ENCODE peak calls at places on chromosome 21, in seven cellular contexts. N is heart left ventricle; U is AG09309; V is HuH-7; E is amniotic stem cell; F is T follicular helper cell; O is stimulated activated CD4-positive, alpha-beta T cell treated with anti-CD3 and anti-CD28 coated beads, Interleukin-2, amount 100 ng/mL, for 24 hours. A is an unnamed sample.
A peak's percentile ranks its signal among the peaks of the same experiment; 100 is the strongest.

GRCh38 chr21:35051287-35051818 is 2.3 kb upstream of the RUNX1 start:
- DNase-seq in U (peak; percentile 70), F (peak; percentile 75), V (peak; percentile 67), N (peak; percentile 82), E (no peak), O (peak; percentile 82), A (peak; percentile 74)

GRCh38 chr21:44845418-44846200 is 27.7 kb upstream of the SUMO3 start:
- DNase-seq in F (peak; percentile 20), U (no peak), E (no peak), N (peak; percentile 74), O (peak; percentile 81), V (peak; percentile 77), A (peak; percentile 23)

GRCh38 chr21:36818051-36818450 is 119.1 kb downstream of the SIM2 start:
- DNase-seq in O (no peak), N (no peak), E (no peak), F (no peak), U (no peak), V (no peak), A (no peak)

GRCh38 chr21:35136586-35137254 is 87.6 kb upstream of the RUNX1 start:
- DNase-seq in E (no peak), F (no peak), O (no peak), V (peak; percentile 26), N (no peak), U (no peak), A (no peak)

GRCh38 chr21:14241322-14241721 is 25.4 kb downstream of the RBM11 start:
- DNase-seq in F (no peak), N (no peak), E (no peak), V (no peak), U (no peak), O (no peak), A (no peak)

GRCh38 chr21:45554477-45555175 is 12.4 kb upstream of the SLC19A1 start:
- DNase-seq in V (peak; percentile 81), O (peak; percentile 92), F (peak; percentile 80), N (peak; percentile 76), E (peak; percentile 31), U (no peak), A (no peak)

GRCh38 chr21:39444406-39445145 is 1.0 kb downstream of the LCA5L start:
- DNase-seq in V (peak; percentile 9), E (peak; percentile 12), F (no peak), U (no peak), N (no peak), O (no peak), A (no peak)

GRCh38 chr21:34825101-34825500 is 156.3 kb downstream of the CLIC6 start:
- DNase-seq in O (no peak), U (no peak), F (no peak), V (no peak), E (no peak), N (no peak), A (no peak)

GRCh38 chr21:35171385-35171784 is 122.3 kb upstream of the RUNX1 start:
- DNase-seq in N (no peak), F (no peak), U (no peak), E (no peak), O (no peak), V (no peak), A (no peak)

GRCh38 chr21:42846221-42846620 is 33.1 kb downstream of the WDR4 start:
- DNase-seq in O (no peak), V (no peak), U (no peak), E (no peak), N (no peak), F (no peak), A (no peak)

GRCh38 chr21:43937898-43938309 is 72.9 kb downstream of the AGPAT3 start:
- DNase-seq in U (no peak), N (no peak), E (no peak), O (no peak), F (no peak), V (no peak), A (no peak)

GRCh38 chr21:35024071-35024420 is 25.1 kb downstream of the RUNX1 start:
- DNase-seq in V (no peak), U (no peak), N (no peak), F (no peak), O (no peak), E (no peak), A (no peak)

GRCh38 chr21:19853061-19853460 is 1145.1 kb upstream of the NCAM2 start:
- DNase-seq in O (no peak), F (no peak), E (no peak), N (no peak), V (no peak), U (no peak), A (no peak)

GRCh38 chr21:44423312-44423821 is 31.9 kb upstream of the LRRC3 start:
- DNase-seq in U (no peak), F (no peak), N (no peak), E (no peak), O (no peak), V (no peak), A (no peak)

GRCh38 chr21:46474365-46474764 is 15.7 kb downstream of the DIP2A start:
- DNase-seq in U (no peak), E (no peak), F (no peak), V (no peak), N (no peak), O (no peak), A (no peak)

GRCh38 chr21:16587671-16588379 is 858.0 kb downstream of the USP25 start:
- DNase-seq in N (no peak), V (no peak), O (no peak), F (no peak), E (no peak), U (peak; percentile 54), A (no peak)

GRCh38 chr21:45323487-45324380 is 36.0 kb upstream of the POFUT2 start:
- DNase-seq in U (no peak), N (no peak), O (no peak), E (no peak), V (no peak), F (no peak), A (no peak)

GRCh38 chr21:42321845-42322244 is 6.6 kb upstream of the TFF3 start:
- DNase-seq in V (no peak), O (no peak), U (no peak), N (no peak), E (no peak), F (no peak), A (no peak)

GRCh38 chr21:15062566-15062965 is 2.2 kb downstream of the NRIP1 start:
- DNase-seq in O (no peak), N (no peak), E (no peak), F (no peak), U (no peak), V (no peak), A (no peak)

GRCh38 chr21:15028186-15028585 is 36.6 kb downstream of the NRIP1 start:
- DNase-seq in U (no peak), N (no peak), O (no peak), V (no peak), E (no peak), F (no peak), A (no peak)